ENCODE peak calls at places on chromosomes 2 and 18, in four cellular contexts. Z is hypothalamus, Y is RWPE1, B is fibroblast of mammary gland. L is an unnamed sample.

GRCh38 chr2:30147715-30148611 is 1.2 kb downstream of the YPEL5 start:
- DNase-seq in Z (peak), B (peak), Y (peak), L (peak)

GRCh38 chr2:96197541-96198255 is 10.9 kb downstream of the STARD7 start:
- DNase-seq in Y (no peak), B (peak), Z (no peak), L (no peak)

GRCh38 chr18:3799515-3799914 is 349.5 kb downstream of the TGIF1 start:
- DNase-seq in Y (no peak), Z (no peak), B (no peak), L (peak)

GRCh38 chr2:235670974-235671787 is 177.3 kb downstream of the AGAP1 start:
- DNase-seq in Y (no peak), B (no peak), Z (no peak), L (no peak)

GRCh38 chr2:32947484-32948143 is 861 bp downstream of the LTBP1 start:
- DNase-seq in Y (peak), B (peak), Z (no peak), L (peak)

GRCh38 chr2:73487112-73487657 is 101.5 kb downstream of the ALMS1 start:
- DNase-seq in Z (no peak), Y (no peak), B (no peak), L (no peak)

GRCh38 chr2:100785621-100786296 is 34.2 kb upstream of the NPAS2 start:
- DNase-seq in Y (no peak), B (no peak), Z (no peak), L (no peak)

GRCh38 chr18:52764271-52764670 is 424.3 kb downstream of the DCC start:
- DNase-seq in B (no peak), Z (no peak), Y (no peak), L (peak)